ENCODE peak calls at places on chromosomes 4 and X, in nine cellular contexts. One of them, this sample, is unnamed.

GRCh38 chr4:168811793-168812651 is 198.0 kb downstream of the CBR4 start:
- DNase-seq in cardiac fibroblast: peak; percentile 78
- DNase-seq in cardiac muscle cell: no peak
- DNase-seq in HCT116: no peak
- DNase-seq in choroid plexus epithelial cell: peak; percentile 89
- DNase-seq in right atrium auricular region: no peak
- DNase-seq in left lung: no peak
- DNase-seq in D721Med: no peak
- DNase-seq in CD14-positive monocyte: no peak
- DNase-seq in this sample: no peak

GRCh38 chr4:98612318-98613250 is 45.8 kb downstream of the TSPAN5 start:
- DNase-seq in cardiac fibroblast: no peak
- DNase-seq in cardiac muscle cell: no peak
- DNase-seq in HCT116: no peak
- DNase-seq in choroid plexus epithelial cell: no peak
- DNase-seq in right atrium auricular region: no peak
- DNase-seq in left lung: no peak
- DNase-seq in D721Med: no peak
- DNase-seq in CD14-positive monocyte: no peak
- DNase-seq in this sample: no peak

GRCh38 chrX:18640686-18641085 is 31.2 kb downstream of the RS1 start:
- DNase-seq in cardiac fibroblast: no peak
- DNase-seq in cardiac muscle cell: peak; percentile 56
- DNase-seq in HCT116: no peak
- DNase-seq in choroid plexus epithelial cell: no peak
- DNase-seq in right atrium auricular region: no peak
- DNase-seq in left lung: no peak
- DNase-seq in D721Med: no peak
- DNase-seq in CD14-positive monocyte: no peak
- DNase-seq in this sample: no peak

GRCh38 chr4:72951147-72951546 is 118.4 kb downstream of the COX18 start:
- DNase-seq in cardiac fibroblast: peak; percentile 27
- DNase-seq in cardiac muscle cell: no peak
- DNase-seq in HCT116: no peak
- DNase-seq in choroid plexus epithelial cell: peak; percentile 30
- DNase-seq in right atrium auricular region: no peak
- DNase-seq in left lung: no peak
- DNase-seq in D721Med: no peak
- DNase-seq in CD14-positive monocyte: no peak
- DNase-seq in this sample: no peak

GRCh38 chr4:62449538-62449937 is 1249.4 kb downstream of the ADGRL3 start:
- DNase-seq in cardiac fibroblast: no peak
- DNase-seq in cardiac muscle cell: peak; percentile 11
- DNase-seq in HCT116: no peak
- DNase-seq in choroid plexus epithelial cell: no peak
- DNase-seq in right atrium auricular region: no peak
- DNase-seq in left lung: no peak
- DNase-seq in D721Med: no peak
- DNase-seq in CD14-positive monocyte: no peak
- DNase-seq in this sample: no peak

GRCh38 chrX:50211510-50211909 is 6.9 kb downstream of the CCNB3 start:
- DNase-seq in cardiac fibroblast: peak; percentile 50
- DNase-seq in cardiac muscle cell: no peak
- DNase-seq in HCT116: no peak
- DNase-seq in choroid plexus epithelial cell: peak; percentile 47
- DNase-seq in right atrium auricular region: no peak
- DNase-seq in left lung: no peak
- DNase-seq in D721Med: no peak
- DNase-seq in CD14-positive monocyte: no peak
- DNase-seq in this sample: no peak

GRCh38 chr4:8908206-8908893 is 36.7 kb upstream of the HMX1 start:
- DNase-seq in cardiac fibroblast: no peak
- DNase-seq in cardiac muscle cell: no peak
- DNase-seq in HCT116: no peak
- DNase-seq in choroid plexus epithelial cell: no peak
- DNase-seq in right atrium auricular region: no peak
- DNase-seq in left lung: peak; percentile 30
- DNase-seq in D721Med: no peak
- DNase-seq in CD14-positive monocyte: no peak
- DNase-seq in this sample: no peak

GRCh38 chrX:138885886-138886285 is 174.4 kb upstream of the FGF13 start:
- DNase-seq in cardiac fibroblast: peak; percentile 31
- DNase-seq in cardiac muscle cell: no peak
- DNase-seq in HCT116: no peak
- DNase-seq in choroid plexus epithelial cell: peak; percentile 1
- DNase-seq in right atrium auricular region: no peak
- DNase-seq in left lung: no peak
- DNase-seq in D721Med: no peak
- DNase-seq in CD14-positive monocyte: no peak
- DNase-seq in this sample: no peak

GRCh38 chr4:140103676-140104075 is 50.3 kb downstream of the MAML3 start:
- DNase-seq in cardiac fibroblast: peak; percentile 83
- DNase-seq in cardiac muscle cell: no peak
- DNase-seq in HCT116: no peak
- DNase-seq in choroid plexus epithelial cell: peak; percentile 49
- DNase-seq in right atrium auricular region: no peak
- DNase-seq in left lung: no peak
- DNase-seq in D721Med: no peak
- DNase-seq in CD14-positive monocyte: peak; percentile 91
- DNase-seq in this sample: no peak

GRCh38 chr4:3410401-3411135 is 31.2 kb upstream of the HGFAC start:
- DNase-seq in cardiac fibroblast: no peak
- DNase-seq in cardiac muscle cell: no peak
- DNase-seq in HCT116: no peak
- DNase-seq in choroid plexus epithelial cell: no peak
- DNase-seq in right atrium auricular region: no peak
- DNase-seq in left lung: no peak
- DNase-seq in D721Med: no peak
- DNase-seq in CD14-positive monocyte: no peak
- DNase-seq in this sample: no peak

GRCh38 chr4:185559913-185560281 is 24.6 kb upstream of the PDLIM3 start:
- DNase-seq in cardiac fibroblast: peak; percentile 77
- DNase-seq in cardiac muscle cell: no peak
- DNase-seq in HCT116: no peak
- DNase-seq in choroid plexus epithelial cell: peak; percentile 79
- DNase-seq in right atrium auricular region: no peak
- DNase-seq in left lung: peak; percentile 70
- DNase-seq in D721Med: no peak
- DNase-seq in CD14-positive monocyte: no peak
- DNase-seq in this sample: no peak

GRCh38 chr4:183300660-183301059 is 19.4 kb downstream of the CLDN22 start:
- DNase-seq in cardiac fibroblast: no peak
- DNase-seq in cardiac muscle cell: no peak
- DNase-seq in HCT116: no peak
- DNase-seq in choroid plexus epithelial cell: no peak
- DNase-seq in right atrium auricular region: no peak
- DNase-seq in left lung: no peak
- DNase-seq in D721Med: no peak
- DNase-seq in CD14-positive monocyte: no peak
- DNase-seq in this sample: no peak

GRCh38 chr4:76194325-76194724 is 19.3 kb downstream of the SCARB2 start:
- DNase-seq in cardiac fibroblast: peak; percentile 97
- DNase-seq in cardiac muscle cell: no peak
- DNase-seq in HCT116: no peak
- DNase-seq in choroid plexus epithelial cell: peak; percentile 96
- DNase-seq in right atrium auricular region: no peak
- DNase-seq in left lung: peak; percentile 43
- DNase-seq in D721Med: no peak
- DNase-seq in CD14-positive monocyte: no peak
- DNase-seq in this sample: no peak

GRCh38 chr4:98781641-98782348 is 123.4 kb upstream of the TSPAN5 start:
- DNase-seq in cardiac fibroblast: no peak
- DNase-seq in cardiac muscle cell: no peak
- DNase-seq in HCT116: no peak
- DNase-seq in choroid plexus epithelial cell: no peak
- DNase-seq in right atrium auricular region: no peak
- DNase-seq in left lung: no peak
- DNase-seq in D721Med: no peak
- DNase-seq in CD14-positive monocyte: no peak
- DNase-seq in this sample: no peak

GRCh38 chrX:137430301-137430700 is 135.6 kb upstream of the ZIC3 start:
- DNase-seq in cardiac fibroblast: no peak
- DNase-seq in cardiac muscle cell: no peak
- DNase-seq in HCT116: no peak
- DNase-seq in choroid plexus epithelial cell: no peak
- DNase-seq in right atrium auricular region: no peak
- DNase-seq in left lung: no peak
- DNase-seq in D721Med: no peak
- DNase-seq in CD14-positive monocyte: no peak
- DNase-seq in this sample: no peak

GRCh38 chr4:179750374-179750773 is 2308.1 kb upstream of the AGA start:
- DNase-seq in cardiac fibroblast: no peak
- DNase-seq in cardiac muscle cell: peak; percentile 30
- DNase-seq in HCT116: no peak
- DNase-seq in choroid plexus epithelial cell: peak; percentile 1
- DNase-seq in right atrium auricular region: no peak
- DNase-seq in left lung: no peak
- DNase-seq in D721Med: no peak
- DNase-seq in CD14-positive monocyte: no peak
- DNase-seq in this sample: no peak

GRCh38 chr4:24736066-24736465 is 59.3 kb upstream of the SOD3 start:
- DNase-seq in cardiac fibroblast: peak; percentile 53
- DNase-seq in cardiac muscle cell: no peak
- DNase-seq in HCT116: peak; percentile 27
- DNase-seq in choroid plexus epithelial cell: peak; percentile 72
- DNase-seq in right atrium auricular region: no peak
- DNase-seq in left lung: no peak
- DNase-seq in D721Med: no peak
- DNase-seq in CD14-positive monocyte: no peak
- DNase-seq in this sample: no peak
- TF ChIP-seq CTCF in cardiac fibroblast: peak; percentile 60
- TF ChIP-seq CTCF in cardiac muscle cell: peak; percentile 55
- TF ChIP-seq CTCF in HCT116: peak; percentile 51
- TF ChIP-seq CTCF in choroid plexus epithelial cell: peak; percentile 89
- TF ChIP-seq CTCF in right atrium auricular region: no peak
- TF ChIP-seq CTCF in left lung: peak; percentile 24
- TF ChIP-seq CTCF in D721Med: peak; percentile 27
- TF ChIP-seq CTCF in CD14-positive monocyte: no peak
- TF ChIP-seq CTCF in this sample: no peak

GRCh38 chrX:100424012-100424411 is 13.9 kb upstream of the PCDH19 start:
- DNase-seq in cardiac fibroblast: no peak
- DNase-seq in cardiac muscle cell: peak; percentile 54
- DNase-seq in HCT116: no peak
- DNase-seq in choroid plexus epithelial cell: peak; percentile 15
- DNase-seq in right atrium auricular region: no peak
- DNase-seq in left lung: no peak
- DNase-seq in D721Med: no peak
- DNase-seq in CD14-positive monocyte: no peak
- DNase-seq in this sample: no peak
- TF ChIP-seq CTCF in cardiac fibroblast: peak; percentile 20
- TF ChIP-seq CTCF in cardiac muscle cell: peak; percentile 15
- TF ChIP-seq CTCF in HCT116: peak; percentile 33
- TF ChIP-seq CTCF in choroid plexus epithelial cell: peak; percentile 15
- TF ChIP-seq CTCF in right atrium auricular region: no peak
- TF ChIP-seq CTCF in left lung: no peak
- TF ChIP-seq CTCF in D721Med: peak; percentile 20
- TF ChIP-seq CTCF in CD14-positive monocyte: no peak
- TF ChIP-seq CTCF in this sample: no peak

GRCh38 chr4:4750187-4750586 is 109.3 kb upstream of the MSX1 start:
- DNase-seq in cardiac fibroblast: no peak
- DNase-seq in cardiac muscle cell: no peak
- DNase-seq in HCT116: no peak
- DNase-seq in choroid plexus epithelial cell: no peak
- DNase-seq in right atrium auricular region: no peak
- DNase-seq in left lung: no peak
- DNase-seq in D721Med: no peak
- DNase-seq in CD14-positive monocyte: no peak
- DNase-seq in this sample: no peak

GRCh38 chr4:4752576-4753401 is 106.7 kb upstream of the MSX1 start:
- DNase-seq in cardiac fibroblast: no peak
- DNase-seq in cardiac muscle cell: no peak
- DNase-seq in HCT116: no peak
- DNase-seq in choroid plexus epithelial cell: no peak
- DNase-seq in right atrium auricular region: no peak
- DNase-seq in left lung: no peak
- DNase-seq in D721Med: no peak
- DNase-seq in CD14-positive monocyte: no peak
- DNase-seq in this sample: no peak

GRCh38 chr4:4753643-4754042 is 105.8 kb upstream of the MSX1 start:
- DNase-seq in cardiac fibroblast: no peak
- DNase-seq in cardiac muscle cell: no peak
- DNase-seq in HCT116: no peak
- DNase-seq in choroid plexus epithelial cell: no peak
- DNase-seq in right atrium auricular region: no peak
- DNase-seq in left lung: no peak
- DNase-seq in D721Med: no peak
- DNase-seq in CD14-positive monocyte: no peak
- DNase-seq in this sample: no peak

GRCh38 chr4:4754641-4755040 is 104.8 kb upstream of the MSX1 start:
- DNase-seq in cardiac fibroblast: no peak
- DNase-seq in cardiac muscle cell: no peak
- DNase-seq in HCT116: no peak
- DNase-seq in choroid plexus epithelial cell: no peak
- DNase-seq in right atrium auricular region: no peak
- DNase-seq in left lung: no peak
- DNase-seq in D721Med: no peak
- DNase-seq in CD14-positive monocyte: no peak
- DNase-seq in this sample: no peak

DNA sequence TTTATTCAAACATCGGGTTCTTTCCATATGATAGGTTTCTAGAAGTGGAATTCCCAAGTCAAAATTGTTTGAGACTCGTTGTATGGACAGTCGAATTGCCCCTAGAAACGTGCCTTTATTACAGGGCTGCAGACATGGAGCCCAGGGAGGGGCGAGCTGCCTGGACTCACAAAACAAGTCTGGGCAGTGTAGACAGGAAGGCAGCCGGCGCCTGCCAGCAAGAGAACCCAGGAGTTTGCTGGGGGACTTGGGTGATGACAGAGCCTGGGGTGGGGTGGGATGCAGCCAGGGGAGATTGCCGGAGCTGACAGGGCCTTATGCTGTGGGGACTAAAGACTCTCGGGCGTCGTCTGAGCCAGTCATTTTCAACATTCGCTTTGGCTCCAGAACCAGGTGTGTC is 107.4 kb upstream of the MSX1 start:
- DNase-seq in cardiac fibroblast: no peak
- DNase-seq in cardiac muscle cell: no peak
- DNase-seq in HCT116: no peak
- DNase-seq in choroid plexus epithelial cell: no peak
- DNase-seq in right atrium auricular region: no peak
- DNase-seq in left lung: no peak
- DNase-seq in D721Med: no peak
- DNase-seq in CD14-positive monocyte: no peak
- DNase-seq in this sample: no peak
- TF ChIP-seq CTCF in cardiac fibroblast: no peak
- TF ChIP-seq CTCF in cardiac muscle cell: no peak
- TF ChIP-seq CTCF in HCT116: no peak
- TF ChIP-seq CTCF in choroid plexus epithelial cell: no peak
- TF ChIP-seq CTCF in right atrium auricular region: no peak
- TF ChIP-seq CTCF in left lung: no peak
- TF ChIP-seq CTCF in D721Med: no peak
- TF ChIP-seq CTCF in CD14-positive monocyte: no peak
- TF ChIP-seq CTCF in this sample: no peak

DNA sequence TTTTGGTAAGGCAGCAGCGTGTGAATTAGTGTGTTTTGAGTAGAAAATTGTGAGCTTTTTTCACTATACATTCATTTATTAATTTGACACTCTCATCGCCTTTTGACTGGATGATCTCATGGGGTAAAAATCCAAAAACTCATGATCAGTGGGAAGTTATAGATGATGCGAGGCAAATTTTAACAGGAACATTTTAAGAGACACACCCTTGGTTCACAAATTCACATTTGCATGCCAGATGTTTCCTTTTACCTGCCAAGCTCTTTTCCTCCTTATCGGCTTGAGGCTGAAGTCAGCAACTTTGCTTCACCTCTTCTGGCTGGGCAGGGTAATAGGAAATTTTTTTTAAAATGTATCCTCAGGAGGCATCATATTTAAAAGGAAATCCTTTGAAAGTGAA is 318.0 kb upstream of the HS3ST1 start:
- DNase-seq in cardiac fibroblast: no peak
- DNase-seq in cardiac muscle cell: no peak
- DNase-seq in HCT116: no peak
- DNase-seq in choroid plexus epithelial cell: peak; percentile 18
- DNase-seq in right atrium auricular region: no peak
- DNase-seq in left lung: no peak
- DNase-seq in D721Med: no peak
- DNase-seq in CD14-positive monocyte: no peak
- DNase-seq in this sample: no peak
- TF ChIP-seq CTCF in cardiac fibroblast: no peak
- TF ChIP-seq CTCF in cardiac muscle cell: no peak
- TF ChIP-seq CTCF in HCT116: no peak
- TF ChIP-seq CTCF in choroid plexus epithelial cell: no peak
- TF ChIP-seq CTCF in right atrium auricular region: no peak
- TF ChIP-seq CTCF in left lung: no peak
- TF ChIP-seq CTCF in D721Med: no peak
- TF ChIP-seq CTCF in CD14-positive monocyte: no peak
- TF ChIP-seq CTCF in this sample: no peak